ENCODE peak calls at places on chromosome 19, in four cellular contexts. Y is fibroblast of lung; V is pancreas; B is effector memory CD4-positive, alpha-beta T cell. Z is an unnamed sample.

GRCh38 chr19:16571689-16572331 is 405 bp downstream of the SLC35E1 start:
- DNase-seq in Y (peak), V (no peak), B (no peak), Z (no peak)

GRCh38 chr19:29668746-29669609 is 3.7 kb downstream of the PLEKHF1 start:
- DNase-seq in Y (no peak), V (no peak), B (no peak), Z (no peak)

GRCh38 chr19:49056101-49056901 is 1.2 kb downstream of the CGB7 start:
- DNase-seq in Y (peak), V (peak), B (peak), Z (peak)

GRCh38 chr19:28601723-28602440 is 611.1 kb downstream of the UQCRFS1 start:
- DNase-seq in Y (no peak), V (no peak), B (no peak), Z (no peak)

GRCh38 chr19:10593820-10594637 is 6.9 kb upstream of the AP1M2 start:
- DNase-seq in Y (no peak), V (no peak), B (no peak), Z (peak)

GRCh38 chr19:43809762-43810696 is 7.8 kb upstream of the LYPD5 start:
- DNase-seq in Y (peak), V (no peak), B (no peak), Z (no peak)

GRCh38 chr19:56725829-56726424 is 54.4 kb upstream of the ZNF835 start:
- DNase-seq in Y (peak), V (no peak), B (no peak), Z (peak)

GRCh38 chr19:17184381-17184841 is 30.7 kb upstream of the USE1 start:
- DNase-seq in Y (no peak), V (no peak), B (peak), Z (no peak)

GRCh38 chr19:48681127-48681470 is 8.3 kb upstream of the NTN5 start:
- DNase-seq in Y (peak), V (no peak), B (no peak), Z (no peak)

GRCh38 chr19:55579766-55580621 is 654 bp downstream of the ZNF579 start:
- DNase-seq in Y (peak), V (peak), B (no peak), Z (no peak)

GRCh38 chr19:45161715-45162463 is 1.1 kb upstream of the NKPD1 start:
- DNase-seq in Y (peak), V (no peak), B (no peak), Z (no peak)

GRCh38 chr19:51124729-51125128 is at the start of gene SIGLEC9:
- DNase-seq in Y (no peak), V (no peak), B (no peak), Z (no peak)

GRCh38 chr19:30512748-30513389 is 140.7 kb downstream of the ZNF536 start:
- DNase-seq in Y (peak), V (no peak), B (no peak), Z (no peak)

GRCh38 chr19:30649934-30650614 is 277.9 kb downstream of the ZNF536 start:
- DNase-seq in Y (peak), V (peak), B (no peak), Z (peak)

GRCh38 chr19:2434721-2435265 is 7.4 kb upstream of the TIMM13 start:
- DNase-seq in Y (no peak), V (no peak), B (no peak), Z (no peak)

GRCh38 chr19:30842926-30843325 is 470.7 kb downstream of the ZNF536 start:
- DNase-seq in Y (no peak), V (no peak), B (no peak), Z (no peak)

GRCh38 chr19:50718255-50719118 is 1.1 kb downstream of the SHANK1 start:
- DNase-seq in Y (no peak), V (no peak), B (no peak), Z (no peak)

GRCh38 chr19:6007866-6008265 is 29.9 kb upstream of the RANBP3 start:
- DNase-seq in Y (no peak), V (no peak), B (no peak), Z (no peak)

GRCh38 chr19:51246153-51246552 is 4.7 kb upstream of the SIGLECL1 start:
- DNase-seq in Y (no peak), V (no peak), B (no peak), Z (no peak)

DNA sequence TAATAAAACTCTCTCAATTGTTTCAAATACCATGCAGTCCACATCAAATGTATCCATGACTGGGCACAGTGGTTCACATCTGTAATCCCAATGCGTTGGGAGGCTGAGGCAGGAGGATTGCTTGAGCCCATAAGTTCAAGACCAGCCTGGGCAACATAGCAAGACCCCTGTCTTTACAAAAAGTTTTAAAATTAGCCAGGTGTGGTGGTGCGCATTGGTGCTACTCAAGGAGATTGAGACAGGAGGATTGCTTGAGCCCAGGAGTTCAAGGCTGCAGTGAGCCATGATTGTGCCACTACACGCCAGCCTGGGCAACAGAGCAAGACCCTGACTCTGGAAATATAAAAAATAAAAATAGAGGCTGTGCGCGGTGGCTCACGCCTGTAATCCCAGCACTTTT is 5.0 kb downstream of the CLIP3 start:
- DNase-seq in Y (no peak), V (no peak), B (no peak), Z (no peak)
- H3K27ac ChIP-seq in Y (no peak), V (no peak), B (no peak), Z (no peak)

GRCh38 chr19:18764591-18765051 is 26.5 kb downstream of the COMP start:
- DNase-seq in Y (no peak), V (no peak), B (no peak), Z (no peak)
- H3K27ac ChIP-seq in Y (no peak), V (no peak), B (no peak), Z (no peak)

DNA sequence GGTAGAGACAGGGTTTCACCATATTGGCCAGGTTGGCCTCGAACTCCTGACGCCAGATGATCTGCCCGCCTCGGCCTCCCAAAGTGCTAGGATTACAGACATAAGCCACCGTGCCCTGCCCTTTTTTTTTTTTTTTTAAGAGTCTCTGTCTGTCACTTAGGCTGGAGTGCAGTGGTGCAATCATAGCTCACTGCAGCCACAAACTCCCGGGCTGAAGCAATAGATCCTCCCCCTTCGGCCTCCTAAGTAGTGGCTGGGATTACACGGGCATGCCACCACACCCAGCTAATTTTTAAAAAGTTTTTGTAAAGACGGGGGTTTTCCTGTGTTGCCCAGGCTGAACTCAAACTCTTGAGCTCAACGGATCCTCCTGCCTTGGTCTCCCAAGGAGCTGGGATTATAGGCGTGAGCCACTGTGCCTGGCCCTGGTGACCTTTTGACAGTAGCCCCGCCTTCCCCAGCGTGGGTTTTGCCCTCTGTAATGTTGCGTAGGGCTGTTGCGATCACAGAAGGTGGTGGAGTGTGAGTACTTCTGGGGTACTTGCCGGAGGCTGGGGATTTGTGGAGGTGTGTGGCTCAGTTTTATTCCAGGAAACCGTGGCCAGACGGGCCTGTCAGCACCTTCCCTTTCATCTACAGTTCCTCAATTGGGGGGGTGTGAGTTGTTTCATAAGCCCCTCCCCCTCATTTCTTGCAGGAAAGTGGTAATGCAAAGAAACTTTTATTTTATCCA is 11.6 kb upstream of the RETN start:
- DNase-seq in Y (peak), V (no peak), B (no peak), Z (peak)
- H3K27ac ChIP-seq in Y (no peak), V (no peak), B (no peak), Z (no peak)

GRCh38 chr19:14476307-14476662 is 1.1 kb upstream of the PTGER1 start:
- DNase-seq in Y (no peak), V (no peak), B (no peak), Z (no peak)

GRCh38 chr19:14479309-14479984 is 4.3 kb upstream of the PTGER1 start:
- DNase-seq in Y (no peak), V (no peak), B (no peak), Z (no peak)

GRCh38 chr19:14477417-14478112 is 2.4 kb upstream of the PTGER1 start:
- DNase-seq in Y (peak), V (no peak), B (no peak), Z (no peak)

GRCh38 chr19:14476663-14477401 is 1.7 kb upstream of the PTGER1 start:
- DNase-seq in Y (peak), V (no peak), B (no peak), Z (no peak)

GRCh38 chr19:14478113-14478545 is 3.0 kb upstream of the PTGER1 start:
- DNase-seq in Y (no peak), V (no peak), B (no peak), Z (no peak)
- H3K27ac ChIP-seq in Y (no peak), V (no peak), B (no peak), Z (no peak)

GRCh38 chr19:33797821-33798633 is 1.4 kb downstream of the KCTD15 start:
- DNase-seq in Y (peak), V (peak), B (peak), Z (no peak)

GRCh38 chr19:33801411-33801810 is 4.7 kb downstream of the KCTD15 start:
- DNase-seq in Y (no peak), V (no peak), B (no peak), Z (no peak)

GRCh38 chr19:33798701-33799111 is 2.0 kb downstream of the KCTD15 start:
- DNase-seq in Y (peak), V (no peak), B (no peak), Z (no peak)

GRCh38 chr19:33800012-33800680 is 3.5 kb downstream of the KCTD15 start:
- DNase-seq in Y (no peak), V (no peak), B (no peak), Z (no peak)

DNA sequence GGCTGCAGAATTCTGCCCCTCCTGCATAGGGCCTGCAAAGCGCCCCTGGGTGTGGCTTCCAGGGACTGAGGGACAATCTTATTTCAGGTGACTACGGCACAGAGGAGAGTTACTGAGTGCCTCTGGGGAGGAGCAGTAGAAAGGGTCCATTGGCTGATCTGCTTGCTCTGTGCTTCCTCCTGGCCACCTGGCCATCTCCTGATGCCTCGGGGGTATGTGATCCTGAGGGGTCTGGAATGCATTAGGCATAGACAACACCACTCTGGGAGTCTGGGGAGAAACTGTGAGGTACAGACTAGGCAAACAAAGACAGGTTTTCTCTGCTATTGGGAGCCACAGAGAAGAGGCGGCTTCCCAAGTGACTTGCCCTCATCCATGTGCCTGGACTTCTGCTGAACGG is 2.8 kb downstream of the KCTD15 start:
- DNase-seq in Y (no peak), V (no peak), B (no peak), Z (no peak)
- H3K27ac ChIP-seq in Y (no peak), V (no peak), B (no peak), Z (no peak)

GRCh38 chr19:31975461-31975860 is 369.9 kb upstream of the ZNF507 start:
- DNase-seq in Y (no peak), V (no peak), B (no peak), Z (no peak)

GRCh38 chr19:31974290-31974689 is 371.1 kb upstream of the ZNF507 start:
- DNase-seq in Y (no peak), V (no peak), B (no peak), Z (no peak)

GRCh38 chr19:31976775-31977536 is 368.5 kb upstream of the ZNF507 start:
- DNase-seq in Y (no peak), V (no peak), B (no peak), Z (no peak)

GRCh38 chr19:31979362-31979761 is 366.0 kb upstream of the ZNF507 start:
- DNase-seq in Y (no peak), V (no peak), B (no peak), Z (no peak)

DNA sequence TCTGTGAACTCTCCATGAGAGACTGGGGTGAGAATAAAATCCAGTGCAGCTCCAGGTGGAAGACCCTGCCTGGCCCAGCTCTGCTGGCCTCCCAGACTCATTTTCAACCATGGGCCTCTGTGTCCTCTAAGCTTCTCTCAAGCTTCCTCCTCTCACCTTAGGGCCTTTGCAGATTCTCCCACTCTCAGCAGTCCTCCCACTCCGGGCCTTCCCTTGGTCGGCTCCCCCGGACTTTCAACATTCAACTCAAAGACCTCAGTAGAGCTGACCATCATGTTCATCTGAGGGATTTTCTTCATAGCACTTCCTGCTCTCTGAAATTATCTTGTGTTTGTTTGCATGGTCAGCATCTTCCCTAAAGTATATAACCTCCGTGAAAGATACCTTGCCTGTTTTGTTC is 370.5 kb upstream of the ZNF507 start:
- DNase-seq in Y (no peak), V (no peak), B (no peak), Z (no peak)
- H3K27ac ChIP-seq in Y (no peak), V (no peak), B (no peak), Z (no peak)

GRCh38 chr19:40348961-40349507 is 539 bp downstream of the PLD3 start:
- DNase-seq in Y (peak), V (peak), B (no peak), Z (no peak)
- H3K27ac ChIP-seq in Y (peak), V (no peak), B (peak), Z (peak)

Z was measured in substantia nigra.